ENCODE peak calls at places on chromosome X, in six cellular contexts. U is A549, W is SK-N-SH, C is IMR-90, L is right lobe of liver, K is GM23248. O is an unnamed sample.
A peak's percentile ranks its signal among the peaks of the same experiment; 100 is the strongest.

GRCh38 chrX:37349131-37350033 is at the start of gene PRRG1:
- DNase-seq in K (peak; percentile 91), W (peak; percentile 64), C (peak; percentile 83), U (peak; percentile 42), L (peak; percentile 85), O (peak; percentile 86)

GRCh38 chrX:95071621-95072020 is 1397.6 kb downstream of the FAM133A start:
- DNase-seq in K (peak; percentile 18), W (no peak), U (no peak), L (no peak), C (peak; percentile 2), O (peak; percentile 13)

GRCh38 chrX:40262641-40263560 is 165.1 kb upstream of the BCOR start:
- DNase-seq in L (no peak), U (no peak), K (peak; percentile 65), W (no peak), C (peak; percentile 41), O (no peak)

GRCh38 chrX:72145181-72145580 is 13.5 kb upstream of the RTL5 start:
- DNase-seq in K (no peak), W (no peak), C (no peak), L (no peak), U (no peak), O (no peak)

GRCh38 chrX:123202523-123202922 is 18.4 kb downstream of the GRIA3 start:
- DNase-seq in C (no peak), W (no peak), K (no peak), U (no peak), L (no peak), O (no peak)

GRCh38 chrX:107119281-107119680 is 659 bp upstream of the RBM41 start:
- DNase-seq in C (no peak), L (no peak), U (no peak), K (peak; percentile 46), W (no peak), O (no peak)

GRCh38 chrX:69150294-69150960 is 14.8 kb downstream of the PJA1 start:
- DNase-seq in C (no peak), U (no peak), W (peak; percentile 15), K (no peak), L (no peak), O (no peak)

GRCh38 chrX:143472334-143472938 is 44.8 kb downstream of the SPANXN3 start:
- DNase-seq in W (no peak), U (no peak), C (no peak), L (no peak), K (no peak), O (no peak)

GRCh38 chrX:138067415-138067814 is 501.5 kb downstream of the ZIC3 start:
- DNase-seq in W (no peak), K (no peak), U (no peak), L (no peak), C (no peak), O (no peak)

GRCh38 chrX:119605739-119606507 is at the start of gene NKRF:
- DNase-seq in W (peak; percentile 85), K (peak; percentile 92), C (peak; percentile 90), U (peak; percentile 83), L (peak; percentile 92), O (peak; percentile 92)

GRCh38 chrX:150185766-150186165 is 177.4 kb upstream of the MAMLD1 start:
- DNase-seq in C (no peak), W (no peak), U (no peak), K (no peak), L (no peak), O (no peak)

GRCh38 chrX:87517571-87518141 is at the start of gene KLHL4:
- DNase-seq in W (no peak), U (no peak), L (no peak), K (peak; percentile 5), C (peak; percentile 74), O (no peak)

GRCh38 chrX:11480626-11481025 is 185.1 kb downstream of the ARHGAP6 start:
- DNase-seq in K (no peak), C (peak; percentile 51), U (no peak), W (no peak), L (no peak), O (no peak)

GRCh38 chrX:17769701-17770269 is 32.5 kb downstream of the SCML1 start:
- DNase-seq in L (no peak), C (no peak), U (no peak), K (no peak), W (no peak), O (no peak)

GRCh38 chrX:151151668-151152267 is 24.6 kb upstream of the GPR50 start:
- DNase-seq in U (peak; percentile 29), L (no peak), C (peak; percentile 54), K (peak; percentile 55), W (peak; percentile 37), O (peak; percentile 11)

GRCh38 chrX:11555759-11556158 is 110.0 kb downstream of the ARHGAP6 start:
- DNase-seq in L (no peak), W (no peak), U (no peak), C (no peak), K (peak; percentile 35), O (no peak)

GRCh38 chrX:15233416-15234015 is 36.4 kb downstream of the ASB9 start:
- DNase-seq in U (no peak), C (no peak), L (no peak), K (peak; percentile 45), W (no peak), O (no peak)

GRCh38 chrX:111759676-111760075 is 78.7 kb downstream of the ALG13 start:
- DNase-seq in L (no peak), W (no peak), C (no peak), U (no peak), K (no peak), O (no peak)

GRCh38 chrX:22063284-22063683 is 31.2 kb downstream of the PHEX start:
- DNase-seq in K (no peak), U (no peak), W (no peak), L (no peak), C (no peak), O (no peak)

GRCh38 chrX:72088761-72089160 is 43.0 kb downstream of the RTL5 start:
- DNase-seq in U (no peak), W (no peak), C (no peak), L (no peak), K (no peak), O (no peak)

GRCh38 chrX:154735695-154736393 is 15.0 kb downstream of the GAB3 start:
- DNase-seq in W (no peak), U (no peak), C (peak; percentile 93), L (no peak), K (peak; percentile 77), O (no peak)

GRCh38 chrX:107450823-107451509 is 1.5 kb downstream of the FRMPD3 start:
- DNase-seq in U (peak; percentile 16), L (no peak), W (no peak), C (no peak), K (peak; percentile 31), O (peak; percentile 10)

GRCh38 chrX:1673337-1673736 is 58.5 kb downstream of the ASMT start:
- DNase-seq in K (peak; percentile 31), W (peak; percentile 29), C (no peak), U (peak; percentile 29), L (no peak), O (no peak)

GRCh38 chrX:135513140-135513535 is 7.3 kb upstream of the INTS6L start:
- DNase-seq in U (no peak), L (no peak), K (no peak), C (no peak), W (no peak), O (no peak)

GRCh38 chrX:95949588-95949987 is 735.1 kb upstream of the DIAPH2 start:
- DNase-seq in L (no peak), W (no peak), C (no peak), K (no peak), U (no peak), O (no peak)

GRCh38 chrX:17082831-17083230 is 136.4 kb downstream of the REPS2 start:
- DNase-seq in U (peak; percentile 44), L (no peak), K (peak; percentile 25), W (peak; percentile 37), C (no peak), O (no peak)

DNA sequence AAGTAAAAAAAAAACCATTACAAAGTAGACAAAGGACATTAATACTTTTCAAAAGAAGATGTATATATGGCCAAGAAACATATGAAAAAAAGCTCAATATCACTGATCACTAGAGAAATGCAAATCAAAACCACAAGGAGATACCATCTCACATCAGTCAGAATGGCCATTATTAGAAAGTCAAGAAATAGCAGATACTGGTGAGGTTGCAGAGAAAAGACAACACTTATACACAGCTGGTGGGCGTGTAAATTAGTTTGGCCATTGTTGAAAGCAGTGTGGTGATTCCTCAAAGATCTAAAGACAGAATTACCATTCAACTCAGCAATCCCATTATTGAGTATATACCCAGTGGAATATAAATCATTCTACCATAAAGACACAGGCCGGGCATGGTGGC is 39.3 kb downstream of the TASL start:
- DNase-seq in U (no peak), W (no peak), K (no peak), L (no peak), C (no peak), O (no peak)
- H3K4me1 ChIP-seq in U (no peaks in the 10 kb centered on the region), W (no peaks in the 10 kb centered on the region), K (peaks cover 3% of the 10 kb centered on the region), L (no peaks in the 10 kb centered on the region), C (no peaks in the 10 kb centered on the region), O (no peaks in the 10 kb centered on the region)

GRCh38 chrX:65948103-65948502 is 91.8 kb downstream of the VSIG4 start:
- DNase-seq in L (no peak), C (no peak), K (no peak), W (no peak), U (no peak), O (no peak)
- H3K9me3 ChIP-seq in L (no peaks in the 10 kb centered on the region), C (no peaks in the 10 kb centered on the region), K (no peaks in the 10 kb centered on the region), W (no peaks in the 10 kb centered on the region), U (no peaks in the 10 kb centered on the region), O (no peaks in the 10 kb centered on the region)

DNA sequence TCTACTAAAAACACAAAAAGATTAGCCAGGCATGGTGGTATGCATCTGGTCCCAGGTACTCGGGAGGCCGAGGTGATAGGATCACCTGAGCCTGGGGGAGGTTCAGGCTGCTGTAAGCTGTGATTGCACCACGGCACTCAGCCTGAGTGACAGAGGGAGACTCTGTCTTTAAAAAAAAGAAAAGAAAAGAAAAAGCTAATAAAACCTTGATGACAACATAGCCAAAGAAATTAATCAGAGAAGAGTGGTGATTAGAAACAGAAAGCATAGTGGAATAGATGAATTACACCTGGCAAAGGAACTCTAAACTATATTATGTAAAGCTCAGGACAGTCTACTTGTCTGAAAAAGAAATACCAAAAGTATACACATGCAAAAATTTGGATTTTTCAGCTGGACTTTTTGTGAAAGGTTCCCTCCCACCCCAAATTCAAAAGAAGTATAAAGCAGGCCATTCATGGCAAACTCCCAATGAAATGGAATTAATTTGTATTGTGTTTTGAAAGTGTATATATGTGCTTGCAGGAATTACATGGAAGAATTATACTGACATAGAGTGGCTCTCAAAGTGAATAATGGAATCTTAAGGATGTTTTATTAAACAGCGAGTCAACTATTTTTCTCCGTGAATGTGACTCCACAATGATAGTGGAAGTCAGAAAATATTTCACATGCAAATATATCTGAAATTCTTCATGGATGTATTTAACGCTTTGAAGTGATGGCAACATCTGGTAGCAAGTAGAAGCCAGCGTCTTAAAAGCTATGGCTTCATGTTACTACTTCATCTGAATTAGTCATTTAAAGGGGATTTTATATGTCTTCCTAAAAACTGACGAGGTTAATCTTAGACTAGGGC is 22.1 kb downstream of the PLS3 start:
- DNase-seq in K (peak; percentile 65), L (no peak), W (no peak), C (peak; percentile 69), U (no peak), O (no peak)
- H3K4me1 ChIP-seq in K (peaks cover 44% of the 10 kb centered on the region), L (no peaks in the 10 kb centered on the region), W (no peaks in the 10 kb centered on the region), C (no peaks in the 10 kb centered on the region), U (peaks cover 63% of the 10 kb centered on the region), O (no peaks in the 10 kb centered on the region)

DNA sequence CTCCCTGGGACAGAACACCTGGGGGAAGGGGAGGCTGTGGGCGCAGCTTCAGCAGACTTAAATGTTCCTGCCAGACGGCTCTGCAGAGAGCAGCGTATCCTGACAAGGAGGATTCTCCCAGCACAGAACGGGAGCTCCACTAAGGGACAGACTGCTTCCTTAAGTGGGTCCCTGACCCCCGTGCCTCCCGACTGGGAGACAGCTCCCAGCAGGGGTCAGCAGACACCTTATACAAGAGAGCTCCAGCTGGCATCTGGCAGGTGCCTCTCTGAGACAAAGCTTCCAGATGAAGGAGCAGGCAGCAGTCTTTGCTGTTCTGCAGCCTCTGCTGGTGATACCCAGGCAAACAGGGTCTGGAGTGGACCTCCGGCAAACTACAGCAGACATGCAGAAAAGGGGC is 44.5 kb upstream of the FAAH2 start:
- DNase-seq in C (no peak), U (no peak), K (no peak), W (no peak), L (no peak), O (no peak)
- H3K9me3 ChIP-seq in C (peaks cover 5% of the 10 kb centered on the region), U (no peaks in the 10 kb centered on the region), K (no peaks in the 10 kb centered on the region), W (no peaks in the 10 kb centered on the region), L (peaks cover 6% of the 10 kb centered on the region), O (no peaks in the 10 kb centered on the region)